ENCODE peak calls at places on chromosomes 2 and 18, in five cellular contexts. One of them, this sample, is unnamed.

GRCh38 chr2:73487112-73487657 is 101.5 kb downstream of the ALMS1 start:
- DNase-seq in mesothelial cell of epicardium: no peak
- DNase-seq in epithelial cell of esophagus: no peak
- DNase-seq in PC-3: no peak
- DNase-seq in endothelial cell: no peak
- DNase-seq in this sample: no peak

GRCh38 chr18:31101148-31102019 is 837 bp downstream of the DSC2 start:
- DNase-seq in epithelial cell of esophagus: peak; percentile 42
- DNase-seq in endothelial cell: peak; percentile 64
- DNase-seq in mesothelial cell of epicardium: peak; percentile 22
- DNase-seq in PC-3: peak; percentile 23
- DNase-seq in this sample: no peak

GRCh38 chr2:175837046-175837445 is 165.0 kb downstream of the LNPK start:
- DNase-seq in endothelial cell: no peak
- DNase-seq in PC-3: peak; percentile 12
- DNase-seq in epithelial cell of esophagus: peak; percentile 55
- DNase-seq in mesothelial cell of epicardium: no peak
- DNase-seq in this sample: peak; percentile 36

GRCh38 chr18:49865401-49865800 is 52.1 kb upstream of the ACAA2 start:
- DNase-seq in mesothelial cell of epicardium: no peak
- DNase-seq in PC-3: no peak
- DNase-seq in endothelial cell: no peak
- DNase-seq in epithelial cell of esophagus: peak; percentile 38
- DNase-seq in this sample: no peak

GRCh38 chr2:170818294-170819104 is 1.8 kb downstream of the GAD1 start:
- DNase-seq in mesothelial cell of epicardium: no peak
- DNase-seq in PC-3: no peak
- DNase-seq in epithelial cell of esophagus: no peak
- DNase-seq in endothelial cell: no peak
- DNase-seq in this sample: no peak

GRCh38 chr18:22309191-22309590 is 108.5 kb downstream of the CTAGE1 start:
- DNase-seq in PC-3: no peak
- DNase-seq in epithelial cell of esophagus: peak; percentile 43
- DNase-seq in endothelial cell: no peak
- DNase-seq in mesothelial cell of epicardium: no peak
- DNase-seq in this sample: peak; percentile 14

GRCh38 chr2:241584446-241584845 is 25.9 kb downstream of the BOK start:
- DNase-seq in PC-3: peak; percentile 36
- DNase-seq in mesothelial cell of epicardium: no peak
- DNase-seq in epithelial cell of esophagus: peak; percentile 39
- DNase-seq in endothelial cell: no peak
- DNase-seq in this sample: peak; percentile 85

GRCh38 chr18:80188643-80189010 is 58.7 kb downstream of the PARD6G start:
- DNase-seq in mesothelial cell of epicardium: no peak
- DNase-seq in epithelial cell of esophagus: no peak
- DNase-seq in endothelial cell: no peak
- DNase-seq in PC-3: no peak
- DNase-seq in this sample: no peak

GRCh38 chr2:68689553-68690537 is 44.8 kb upstream of the ARHGAP25 start:
- DNase-seq in mesothelial cell of epicardium: no peak
- DNase-seq in PC-3: no peak
- DNase-seq in epithelial cell of esophagus: no peak
- DNase-seq in endothelial cell: no peak
- DNase-seq in this sample: no peak

GRCh38 chr2:28358668-28359201 is 33.9 kb upstream of the FOSL2 start:
- DNase-seq in mesothelial cell of epicardium: no peak
- DNase-seq in epithelial cell of esophagus: no peak
- DNase-seq in endothelial cell: no peak
- DNase-seq in PC-3: no peak
- DNase-seq in this sample: no peak

GRCh38 chr18:40672590-40672989 is 1282.4 kb upstream of the PIK3C3 start:
- DNase-seq in endothelial cell: no peak
- DNase-seq in epithelial cell of esophagus: no peak
- DNase-seq in mesothelial cell of epicardium: no peak
- DNase-seq in PC-3: no peak
- DNase-seq in this sample: no peak

GRCh38 chr18:8124232-8125146 is 484.7 kb upstream of the RAB12 start:
- DNase-seq in mesothelial cell of epicardium: no peak
- DNase-seq in PC-3: peak; percentile 70
- DNase-seq in endothelial cell: no peak
- DNase-seq in epithelial cell of esophagus: no peak
- DNase-seq in this sample: no peak

GRCh38 chr2:134386321-134386720 is 132.4 kb downstream of the MGAT5 start:
- DNase-seq in epithelial cell of esophagus: no peak
- DNase-seq in mesothelial cell of epicardium: no peak
- DNase-seq in endothelial cell: no peak
- DNase-seq in PC-3: no peak
- DNase-seq in this sample: no peak

GRCh38 chr2:120465989-120466703 is 120.2 kb downstream of the INHBB start:
- DNase-seq in mesothelial cell of epicardium: no peak
- DNase-seq in PC-3: no peak
- DNase-seq in epithelial cell of esophagus: no peak
- DNase-seq in endothelial cell: peak; percentile 53
- DNase-seq in this sample: no peak

GRCh38 chr2:73063909-73064875 is 7.3 kb downstream of the SFXN5 start:
- DNase-seq in PC-3: peak; percentile 85
- DNase-seq in mesothelial cell of epicardium: no peak
- DNase-seq in epithelial cell of esophagus: peak; percentile 80
- DNase-seq in endothelial cell: no peak
- DNase-seq in this sample: peak; percentile 38

GRCh38 chr2:177393381-177393780 is 808 bp downstream of the AGPS start:
- DNase-seq in endothelial cell: no peak
- DNase-seq in epithelial cell of esophagus: peak; percentile 15
- DNase-seq in mesothelial cell of epicardium: no peak
- DNase-seq in PC-3: peak; percentile 62
- DNase-seq in this sample: no peak

DNA sequence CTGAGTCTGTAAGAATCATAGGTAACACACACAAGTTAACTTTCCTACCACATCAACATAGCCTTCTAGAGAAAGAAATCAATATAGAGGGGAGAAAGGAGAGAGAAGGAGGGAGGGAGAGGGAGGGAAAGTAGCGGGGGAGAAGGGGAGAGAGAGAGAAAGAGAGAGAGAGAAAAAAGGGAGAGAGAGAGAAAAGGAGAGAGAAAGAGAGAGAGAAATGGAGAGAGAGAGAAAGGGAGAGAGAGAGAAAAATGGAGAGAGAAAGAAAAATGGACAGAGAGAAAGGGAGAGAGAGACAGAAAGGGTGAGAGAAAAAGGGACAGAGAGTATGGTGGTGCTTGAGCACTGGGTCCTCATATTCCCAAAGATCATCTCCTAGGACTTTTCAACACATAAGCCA is 591.7 kb downstream of the ZEB2 start:
- DNase-seq in endothelial cell: no peak
- DNase-seq in mesothelial cell of epicardium: no peak
- DNase-seq in PC-3: no peak
- DNase-seq in epithelial cell of esophagus: no peak
- DNase-seq in this sample: no peak
- TF ChIP-seq CTCF in endothelial cell: no peak
- TF ChIP-seq CTCF in mesothelial cell of epicardium: no peak
- TF ChIP-seq CTCF in PC-3: no peak
- TF ChIP-seq CTCF in epithelial cell of esophagus: no peak
- TF ChIP-seq CTCF in this sample: no peak

DNA sequence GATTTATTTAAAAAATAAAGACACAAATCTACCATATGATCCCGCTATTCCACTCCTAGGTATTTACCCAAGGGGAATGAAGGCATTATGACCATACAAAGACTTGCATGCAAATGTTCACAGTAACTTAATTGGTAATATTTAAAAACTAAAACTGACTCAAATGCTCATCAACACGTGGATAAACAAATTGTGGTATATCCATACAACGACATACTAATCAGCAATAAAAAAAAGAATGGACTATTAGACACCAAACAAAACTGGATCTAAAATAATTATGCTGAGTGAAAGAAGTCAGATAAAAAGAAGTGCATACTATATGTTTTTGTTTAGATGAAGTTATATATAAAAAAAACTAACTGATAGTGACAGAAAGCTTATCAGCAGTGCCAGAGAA is 428.3 kb downstream of the ZEB2 start:
- DNase-seq in epithelial cell of esophagus: no peak
- DNase-seq in mesothelial cell of epicardium: no peak
- DNase-seq in endothelial cell: no peak
- DNase-seq in PC-3: no peak
- DNase-seq in this sample: no peak
- TF ChIP-seq CTCF in epithelial cell of esophagus: no peak
- TF ChIP-seq CTCF in mesothelial cell of epicardium: no peak
- TF ChIP-seq CTCF in endothelial cell: no peak
- TF ChIP-seq CTCF in PC-3: no peak
- TF ChIP-seq CTCF in this sample: no peak

GRCh38 chr18:61892683-61893303 is at the start of gene RNF152:
- DNase-seq in epithelial cell of esophagus: peak; percentile 34
- DNase-seq in endothelial cell: peak; percentile 41
- DNase-seq in mesothelial cell of epicardium: no peak
- DNase-seq in PC-3: no peak
- DNase-seq in this sample: no peak
- TF ChIP-seq CTCF in epithelial cell of esophagus: no peak
- TF ChIP-seq CTCF in endothelial cell: no peak
- TF ChIP-seq CTCF in mesothelial cell of epicardium: no peak
- TF ChIP-seq CTCF in PC-3: no peak
- TF ChIP-seq CTCF in this sample: no peak

GRCh38 chr2:9423100-9423921 is at the start of the genes CPSF3 and ITGB1BP1:
- DNase-seq in PC-3: peak; percentile 98
- DNase-seq in epithelial cell of esophagus: peak; percentile 98
- DNase-seq in mesothelial cell of epicardium: peak; percentile 97
- DNase-seq in endothelial cell: peak; percentile 99
- DNase-seq in this sample: peak; percentile 92
- TF ChIP-seq CTCF in PC-3: no peak
- TF ChIP-seq CTCF in epithelial cell of esophagus: no peak
- TF ChIP-seq CTCF in mesothelial cell of epicardium: no peak
- TF ChIP-seq CTCF in endothelial cell: no peak
- TF ChIP-seq CTCF in this sample: no peak

DNA sequence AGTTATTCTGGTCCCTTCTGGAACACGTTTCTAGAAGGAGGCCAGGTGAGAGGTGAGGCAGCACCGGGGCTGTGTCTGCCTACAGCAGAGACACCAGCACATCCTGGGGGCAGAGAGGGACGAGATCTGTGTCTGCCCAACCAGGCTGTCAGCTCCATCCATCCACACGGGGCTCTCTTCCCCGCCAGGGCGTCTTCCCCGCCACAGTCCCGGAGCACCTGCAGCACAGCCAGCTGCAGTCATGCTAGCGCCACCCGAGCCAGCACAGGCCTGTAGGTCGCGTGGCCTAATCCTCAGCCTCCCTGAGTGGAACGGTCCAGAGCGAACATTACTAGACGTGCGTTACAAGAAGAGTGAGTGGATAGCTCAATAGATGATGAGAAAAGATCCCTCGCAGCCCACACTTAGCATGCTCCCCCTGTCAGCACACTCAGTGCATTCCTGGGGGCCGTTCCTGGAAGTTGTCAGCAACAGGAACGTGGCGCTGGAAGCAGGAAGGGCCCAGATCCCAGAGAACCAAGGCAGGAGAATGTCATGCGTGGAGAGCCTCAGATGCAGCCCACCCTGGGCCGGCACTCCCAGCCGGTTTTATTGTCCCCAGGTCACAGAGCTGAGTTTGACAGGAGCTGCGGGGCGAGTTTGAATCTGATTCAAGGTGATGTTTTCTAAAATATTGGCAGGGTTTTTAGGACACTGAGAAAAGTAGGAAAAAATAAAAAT is 179.0 kb downstream of the TWIST2 start:
- DNase-seq in endothelial cell: no peak
- DNase-seq in epithelial cell of esophagus: no peak
- DNase-seq in mesothelial cell of epicardium: no peak
- DNase-seq in PC-3: no peak
- DNase-seq in this sample: no peak
- TF ChIP-seq CTCF in endothelial cell: no peak
- TF ChIP-seq CTCF in epithelial cell of esophagus: no peak
- TF ChIP-seq CTCF in mesothelial cell of epicardium: no peak
- TF ChIP-seq CTCF in PC-3: no peak
- TF ChIP-seq CTCF in this sample: no peak

GRCh38 chr2:195848119-195848899 is 191.3 kb downstream of the SLC39A10 start:
- DNase-seq in epithelial cell of esophagus: peak; percentile 3
- DNase-seq in mesothelial cell of epicardium: no peak
- DNase-seq in endothelial cell: no peak
- DNase-seq in PC-3: peak; percentile 18
- DNase-seq in this sample: no peak

GRCh38 chr2:195850764-195851163 is 193.7 kb downstream of the SLC39A10 start:
- DNase-seq in mesothelial cell of epicardium: no peak
- DNase-seq in endothelial cell: no peak
- DNase-seq in epithelial cell of esophagus: no peak
- DNase-seq in PC-3: no peak
- DNase-seq in this sample: no peak
- TF ChIP-seq CTCF in mesothelial cell of epicardium: no peak
- TF ChIP-seq CTCF in endothelial cell: no peak
- TF ChIP-seq CTCF in epithelial cell of esophagus: no peak
- TF ChIP-seq CTCF in PC-3: no peak
- TF ChIP-seq CTCF in this sample: no peak

GRCh38 chr2:191155608-191156071 is 4.8 kb upstream of the STAT4 start:
- DNase-seq in epithelial cell of esophagus: peak; percentile 66
- DNase-seq in endothelial cell: no peak
- DNase-seq in mesothelial cell of epicardium: no peak
- DNase-seq in PC-3: peak; percentile 58
- DNase-seq in this sample: no peak
- TF ChIP-seq CTCF in epithelial cell of esophagus: peak; percentile 78
- TF ChIP-seq CTCF in endothelial cell: peak; percentile 49
- TF ChIP-seq CTCF in mesothelial cell of epicardium: peak; percentile 31
- TF ChIP-seq CTCF in PC-3: peak; percentile 82
- TF ChIP-seq CTCF in this sample: peak; percentile 62

DNA sequence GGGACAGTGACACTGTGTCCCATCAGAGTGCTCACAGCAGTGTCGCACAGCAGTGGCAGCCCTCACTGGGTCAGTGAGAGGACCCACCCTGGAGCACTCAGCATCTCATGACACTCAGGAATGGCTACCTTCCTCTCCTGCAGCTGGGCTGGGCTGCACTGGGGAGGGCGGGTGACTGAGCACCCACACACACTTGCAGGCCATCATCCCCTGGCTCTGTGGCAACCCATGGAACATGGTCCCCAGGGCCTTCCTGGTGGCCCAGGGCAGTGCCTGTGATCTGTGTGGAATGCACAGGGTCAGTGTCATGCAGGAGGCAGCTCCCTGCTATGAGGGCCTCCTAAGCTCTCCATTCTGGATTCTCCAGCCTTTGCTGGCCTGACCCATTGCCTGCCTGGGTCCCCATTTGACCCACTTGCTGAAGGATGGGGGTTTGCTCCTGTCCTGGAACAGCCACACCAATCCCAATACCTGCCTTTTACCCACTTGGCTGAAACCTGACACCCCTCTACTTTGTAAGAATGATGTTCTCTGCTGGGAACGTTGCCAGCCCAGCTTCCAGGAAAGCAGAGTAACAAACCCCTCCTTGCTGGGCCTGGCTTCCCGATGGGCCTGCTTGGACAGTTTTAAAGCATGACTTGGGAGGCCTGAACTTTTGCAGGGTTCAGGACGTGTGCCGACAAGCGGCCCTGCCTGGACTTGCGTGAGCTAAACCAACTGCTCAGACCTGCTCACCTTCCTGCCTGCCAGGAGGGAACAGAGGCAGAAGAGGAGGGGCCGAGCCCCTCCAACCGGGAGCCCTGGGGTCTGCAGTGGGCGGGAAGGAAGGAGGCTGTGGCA is 13.7 kb downstream of the HS6ST1 start:
- DNase-seq in epithelial cell of esophagus: peak; percentile 100
- DNase-seq in endothelial cell: no peak
- DNase-seq in PC-3: peak; percentile 93
- DNase-seq in mesothelial cell of epicardium: peak; percentile 70
- DNase-seq in this sample: peak; percentile 88
- TF ChIP-seq CTCF in epithelial cell of esophagus: no peak
- TF ChIP-seq CTCF in endothelial cell: no peak
- TF ChIP-seq CTCF in PC-3: no peak
- TF ChIP-seq CTCF in mesothelial cell of epicardium: no peak
- TF ChIP-seq CTCF in this sample: no peak